ENCODE peak calls at places on chromosome 14, in seven cellular contexts. B is adipocyte; A is tibial nerve; N is CD8-positive, alpha-beta T cell; U is stimulated activated CD4-positive, alpha-beta T cell treated with anti-CD3 and anti-CD28 coated beads, Interleukin-12 subunit alpha, Interleukin-12 subunit beta, amount 100 ng/mL, for 48 hours; O is T follicular helper cell; G is HT1080. L is an unnamed sample.
A peak's percentile ranks its signal among the peaks of the same experiment; 100 is the strongest.

GRCh38 chr14:26596722-26597030 is 1.2 kb downstream of the NOVA1 start:
- DNase-seq in B (peak; percentile 48), A (peak; percentile 21), N (no peak), U (no peak), O (no peak), G (no peak), L (no peak)

GRCh38 chr14:104870368-104871144 is 5.5 kb downstream of the CEP170B start:
- DNase-seq in B (no peak), A (no peak), N (peak; percentile 49), U (peak; percentile 40), O (peak; percentile 21), G (no peak), L (no peak)

GRCh38 chr14:92726135-92726932 is 22.1 kb downstream of the LGMN start:
- DNase-seq in B (peak; percentile 19), A (no peak), N (peak; percentile 39), U (no peak), O (no peak), G (peak; percentile 92), L (no peak)

GRCh38 chr14:98112211-98112780 is 1159.7 kb downstream of the BCL11B start:
- DNase-seq in B (no peak), A (no peak), N (no peak), U (no peak), O (no peak), G (peak; percentile 8), L (no peak)

GRCh38 chr14:91417983-91418386 is 365 bp upstream of the CCDC88C start:
- DNase-seq in B (no peak), A (no peak), N (peak; percentile 61), U (peak; percentile 58), O (peak; percentile 54), G (peak; percentile 27), L (no peak)

GRCh38 chr14:69848156-69848555 is 31.1 kb upstream of the SMOC1 start:
- DNase-seq in B (no peak), A (no peak), N (no peak), U (no peak), O (no peak), G (no peak), L (no peak)

GRCh38 chr14:104246401-104247335 is 108.3 kb downstream of the KIF26A start:
- DNase-seq in B (no peak), A (no peak), N (no peak), U (no peak), O (no peak), G (no peak), L (no peak)

GRCh38 chr14:89947344-89947743 is 7.2 kb downstream of the EFCAB11 start:
- DNase-seq in B (no peak), A (no peak), N (no peak), U (no peak), O (no peak), G (no peak), L (no peak)

GRCh38 chr14:93906341-93907329 is 20.5 kb upstream of the FAM181A start:
- DNase-seq in B (peak; percentile 53), A (peak; percentile 40), N (peak; percentile 51), U (peak; percentile 36), O (peak; percentile 33), G (peak; percentile 39), L (peak; percentile 35)

GRCh38 chr14:50740858-50741257 is 72.8 kb upstream of the SAV1 start:
- DNase-seq in B (peak; percentile 56), A (no peak), N (no peak), U (no peak), O (no peak), G (no peak), L (no peak)

GRCh38 chr14:70190156-70190555 is 1.4 kb upstream of the SLC8A3 start:
- DNase-seq in B (no peak), A (no peak), N (no peak), U (no peak), O (no peak), G (no peak), L (no peak)

GRCh38 chr14:56975521-56975920 is 165.2 kb upstream of the OTX2 start:
- DNase-seq in B (no peak), A (no peak), N (no peak), U (no peak), O (no peak), G (no peak), L (no peak)

GRCh38 chr14:22151091-22151490 is 437.9 kb downstream of the DAD1 start:
- DNase-seq in B (no peak), A (no peak), N (no peak), U (no peak), O (no peak), G (no peak), L (no peak)

GRCh38 chr14:69101331-69101826 is 51.5 kb downstream of the DCAF5 start:
- DNase-seq in B (peak; percentile 94), A (peak; percentile 48), N (no peak), U (no peak), O (no peak), G (peak; percentile 77), L (no peak)

GRCh38 chr14:70086685-70087379 is 101.9 kb downstream of the SLC8A3 start:
- DNase-seq in B (peak; percentile 62), A (no peak), N (no peak), U (peak; percentile 4), O (no peak), G (peak; percentile 13), L (no peak)

GRCh38 chr14:31127690-31128089 is 79.9 kb downstream of the HECTD1 start:
- DNase-seq in B (no peak), A (no peak), N (peak; percentile 22), U (no peak), O (no peak), G (no peak), L (no peak)

GRCh38 chr14:67554341-67554740 is 21.3 kb downstream of the PLEKHH1 start:
- DNase-seq in B (no peak), A (no peak), N (no peak), U (no peak), O (no peak), G (no peak), L (no peak)

GRCh38 chr14:81710232-81710845 is 176.7 kb upstream of the SEL1L start:
- DNase-seq in B (peak; percentile 32), A (peak; percentile 33), N (no peak), U (no peak), O (no peak), G (peak; percentile 7), L (no peak)

GRCh38 chr14:99441157-99441870 is 39.3 kb downstream of the SETD3 start:
- DNase-seq in B (no peak), A (no peak), N (no peak), U (no peak), O (no peak), G (peak; percentile 22), L (no peak)

GRCh38 chr14:50399251-50400032 is 2.8 kb upstream of the CDKL1 start:
- DNase-seq in B (peak; percentile 63), A (peak; percentile 40), N (no peak), U (no peak), O (no peak), G (peak; percentile 15), L (no peak)

GRCh38 chr14:89025581-89026236 is 201.3 kb downstream of the TTC8 start:
- DNase-seq in B (peak; percentile 61), A (no peak), N (no peak), U (no peak), O (no peak), G (no peak), L (no peak)

GRCh38 chr14:81565441-81566290 is 32.0 kb upstream of the SEL1L start:
- DNase-seq in B (peak; percentile 54), A (peak; percentile 29), N (no peak), U (no peak), O (no peak), G (no peak), L (no peak)

GRCh38 chr14:64760916-64761315 is 56.7 kb downstream of the PLEKHG3 start:
- DNase-seq in B (no peak), A (no peak), N (no peak), U (no peak), O (no peak), G (no peak), L (no peak)

GRCh38 chr14:101603096-101603495 is 41.8 kb downstream of the DIO3 start:
- DNase-seq in B (no peak), A (no peak), N (peak; percentile 6), U (no peak), O (no peak), G (no peak), L (no peak)

GRCh38 chr14:54567224-54567633 is 301 bp downstream of the SAMD4A start:
- DNase-seq in B (no peak), A (peak; percentile 14), N (no peak), U (no peak), O (no peak), G (peak; percentile 34), L (peak; percentile 29)

GRCh38 chr14:105702275-105702817 is 176.0 kb downstream of the TMEM121 start:
- DNase-seq in B (no peak), A (no peak), N (no peak), U (no peak), O (no peak), G (no peak), L (no peak)

GRCh38 chr14:104443391-104444158 is 136.0 kb upstream of the C14orf180 start:
- DNase-seq in B (no peak), A (no peak), N (no peak), U (no peak), O (no peak), G (peak; percentile 16), L (no peak)

GRCh38 chr14:102749393-102749792 is 27.9 kb upstream of the TRAF3 start:
- DNase-seq in B (no peak), A (no peak), N (no peak), U (no peak), O (no peak), G (no peak), L (no peak)

GRCh38 chr14:104688755-104689619 is at the start of gene INF2:
- DNase-seq in B (peak; percentile 84), A (no peak), N (peak; percentile 33), U (peak; percentile 51), O (peak; percentile 28), G (peak; percentile 69), L (no peak)

GRCh38 chr14:24079521-24080141 is 8.3 kb downstream of the CPNE6 start:
- DNase-seq in B (no peak), A (no peak), N (no peak), U (no peak), O (no peak), G (no peak), L (no peak)

GRCh38 chr14:47302121-47302520 is 373.3 kb downstream of the MDGA2 start:
- DNase-seq in B (no peak), A (no peak), N (no peak), U (no peak), O (no peak), G (no peak), L (no peak)

GRCh38 chr14:61296707-61297502 is 15.8 kb upstream of the TMEM30B start:
- DNase-seq in B (peak; percentile 75), A (peak; percentile 41), N (no peak), U (no peak), O (no peak), G (peak; percentile 42), L (no peak)

GRCh38 chr14:84127430-84127829 is 1402.5 kb upstream of the FLRT2 start:
- DNase-seq in B (no peak), A (no peak), N (no peak), U (no peak), O (no peak), G (no peak), L (no peak)

GRCh38 chr14:103739793-103740501 is 24.3 kb downstream of the ZFYVE21 start:
- DNase-seq in B (no peak), A (no peak), N (no peak), U (no peak), O (no peak), G (no peak), L (no peak)

GRCh38 chr14:23153891-23154796 is 29.3 kb downstream of the SLC7A8 start:
- DNase-seq in B (peak; percentile 93), A (peak; percentile 93), N (no peak), U (peak; percentile 3), O (no peak), G (no peak), L (no peak)